ENCODE peak calls at places on chromosomes 3 and 15, in eight cellular contexts. One of them, this sample, is unnamed.

GRCh38 chr15:80550219-80550909 is 144.7 kb upstream of the ABHD17C start:
- DNase-seq in GM23248: peak; percentile 88
- DNase-seq in PC-9: peak; percentile 22
- DNase-seq in H7: no peak
- DNase-seq in naive thymus-derived CD4-positive, alpha-beta T cell: no peak
- DNase-seq in skeletal muscle cell: peak; percentile 86
- DNase-seq in tibial artery: no peak
- DNase-seq in lower leg skin: no peak
- DNase-seq in this sample: no peak

GRCh38 chr3:120144267-120144666 is 50.0 kb upstream of the GSK3B start:
- DNase-seq in GM23248: no peak
- DNase-seq in PC-9: peak; percentile 71
- DNase-seq in H7: no peak
- DNase-seq in naive thymus-derived CD4-positive, alpha-beta T cell: no peak
- DNase-seq in skeletal muscle cell: no peak
- DNase-seq in tibial artery: no peak
- DNase-seq in lower leg skin: no peak
- DNase-seq in this sample: no peak

GRCh38 chr15:57570994-57571393 is 20.7 kb upstream of the MYZAP start:
- DNase-seq in GM23248: peak; percentile 76
- DNase-seq in PC-9: peak; percentile 23
- DNase-seq in H7: no peak
- DNase-seq in naive thymus-derived CD4-positive, alpha-beta T cell: no peak
- DNase-seq in skeletal muscle cell: no peak
- DNase-seq in tibial artery: no peak
- DNase-seq in lower leg skin: no peak
- DNase-seq in this sample: no peak

GRCh38 chr15:78050441-78050809 is 27.1 kb downstream of the TBC1D2B start:
- DNase-seq in GM23248: peak; percentile 51
- DNase-seq in PC-9: no peak
- DNase-seq in H7: no peak
- DNase-seq in naive thymus-derived CD4-positive, alpha-beta T cell: no peak
- DNase-seq in skeletal muscle cell: no peak
- DNase-seq in tibial artery: no peak
- DNase-seq in lower leg skin: no peak
- DNase-seq in this sample: no peak

GRCh38 chr3:113329757-113330156 is 111.5 kb downstream of the CFAP44 start:
- DNase-seq in GM23248: no peak
- DNase-seq in PC-9: no peak
- DNase-seq in H7: no peak
- DNase-seq in naive thymus-derived CD4-positive, alpha-beta T cell: no peak
- DNase-seq in skeletal muscle cell: no peak
- DNase-seq in tibial artery: no peak
- DNase-seq in lower leg skin: no peak
- DNase-seq in this sample: no peak

GRCh38 chr15:41017051-41017735 is 63.9 kb downstream of the CHAC1 start:
- DNase-seq in GM23248: no peak
- DNase-seq in PC-9: no peak
- DNase-seq in H7: no peak
- DNase-seq in naive thymus-derived CD4-positive, alpha-beta T cell: no peak
- DNase-seq in skeletal muscle cell: no peak
- DNase-seq in tibial artery: no peak
- DNase-seq in lower leg skin: no peak
- DNase-seq in this sample: no peak

GRCh38 chr3:184341925-184342324 is 4.5 kb downstream of the FAM131A start:
- DNase-seq in GM23248: no peak
- DNase-seq in PC-9: peak; percentile 94
- DNase-seq in H7: no peak
- DNase-seq in naive thymus-derived CD4-positive, alpha-beta T cell: no peak
- DNase-seq in skeletal muscle cell: no peak
- DNase-seq in tibial artery: no peak
- DNase-seq in lower leg skin: no peak
- DNase-seq in this sample: peak; percentile 89

GRCh38 chr15:101185770-101186169 is 66.1 kb downstream of the CHSY1 start:
- DNase-seq in GM23248: no peak
- DNase-seq in PC-9: no peak
- DNase-seq in H7: peak; percentile 6
- DNase-seq in naive thymus-derived CD4-positive, alpha-beta T cell: no peak
- DNase-seq in skeletal muscle cell: no peak
- DNase-seq in tibial artery: no peak
- DNase-seq in lower leg skin: no peak
- DNase-seq in this sample: no peak

GRCh38 chr3:178880274-178880673 is 191.3 kb downstream of the ZMAT3 start:
- DNase-seq in GM23248: no peak
- DNase-seq in PC-9: no peak
- DNase-seq in H7: no peak
- DNase-seq in naive thymus-derived CD4-positive, alpha-beta T cell: no peak
- DNase-seq in skeletal muscle cell: no peak
- DNase-seq in tibial artery: no peak
- DNase-seq in lower leg skin: no peak
- DNase-seq in this sample: no peak

GRCh38 chr3:64178419-64178818 is 46.8 kb downstream of the PRICKLE2 start:
- DNase-seq in GM23248: no peak
- DNase-seq in PC-9: no peak
- DNase-seq in H7: no peak
- DNase-seq in naive thymus-derived CD4-positive, alpha-beta T cell: no peak
- DNase-seq in skeletal muscle cell: no peak
- DNase-seq in tibial artery: no peak
- DNase-seq in lower leg skin: no peak
- DNase-seq in this sample: no peak

GRCh38 chr3:132315851-132316250 is 1.4 kb upstream of the ACP3 start:
- DNase-seq in GM23248: peak; percentile 57
- DNase-seq in PC-9: no peak
- DNase-seq in H7: no peak
- DNase-seq in naive thymus-derived CD4-positive, alpha-beta T cell: no peak
- DNase-seq in skeletal muscle cell: no peak
- DNase-seq in tibial artery: no peak
- DNase-seq in lower leg skin: no peak
- DNase-seq in this sample: no peak

GRCh38 chr3:132311860-132312259 is 5.3 kb upstream of the ACP3 start:
- DNase-seq in GM23248: peak; percentile 49
- DNase-seq in PC-9: no peak
- DNase-seq in H7: no peak
- DNase-seq in naive thymus-derived CD4-positive, alpha-beta T cell: no peak
- DNase-seq in skeletal muscle cell: peak; percentile 56
- DNase-seq in tibial artery: no peak
- DNase-seq in lower leg skin: no peak
- DNase-seq in this sample: no peak

GRCh38 chr3:132321321-132321720 is 4.1 kb downstream of the ACP3 start:
- DNase-seq in GM23248: no peak
- DNase-seq in PC-9: no peak
- DNase-seq in H7: no peak
- DNase-seq in naive thymus-derived CD4-positive, alpha-beta T cell: no peak
- DNase-seq in skeletal muscle cell: no peak
- DNase-seq in tibial artery: no peak
- DNase-seq in lower leg skin: no peak
- DNase-seq in this sample: no peak

GRCh38 chr3:132318451-132318850 is 1.2 kb downstream of the ACP3 start:
- DNase-seq in GM23248: peak; percentile 59
- DNase-seq in PC-9: no peak
- DNase-seq in H7: no peak
- DNase-seq in naive thymus-derived CD4-positive, alpha-beta T cell: no peak
- DNase-seq in skeletal muscle cell: no peak
- DNase-seq in tibial artery: no peak
- DNase-seq in lower leg skin: no peak
- DNase-seq in this sample: no peak

GRCh38 chr3:132317229-132317948 is at the start of gene ACP3:
- DNase-seq in GM23248: peak; percentile 77
- DNase-seq in PC-9: peak; percentile 69
- DNase-seq in H7: peak; percentile 12
- DNase-seq in naive thymus-derived CD4-positive, alpha-beta T cell: no peak
- DNase-seq in skeletal muscle cell: peak; percentile 56
- DNase-seq in tibial artery: peak; percentile 69
- DNase-seq in lower leg skin: peak; percentile 37
- DNase-seq in this sample: peak; percentile 77
- H3K4me3 ChIP-seq in GM23248: peak within 1 kb of the TSS; percentile 54
- H3K4me3 ChIP-seq in PC-9: peak within 1 kb of the TSS; percentile 37
- H3K4me3 ChIP-seq in H7: no peak within 1 kb of the TSS
- H3K4me3 ChIP-seq in naive thymus-derived CD4-positive, alpha-beta T cell: no peak within 1 kb of the TSS
- H3K4me3 ChIP-seq in skeletal muscle cell: no peak within 1 kb of the TSS
- H3K4me3 ChIP-seq in tibial artery: no peak within 1 kb of the TSS
- H3K4me3 ChIP-seq in lower leg skin: no peak within 1 kb of the TSS
- H3K4me3 ChIP-seq in this sample: peak within 1 kb of the TSS; percentile 29

GRCh38 chr15:60390931-60391501 is 6.8 kb downstream of the ANXA2 start:
- DNase-seq in GM23248: peak; percentile 96
- DNase-seq in PC-9: peak; percentile 71
- DNase-seq in H7: no peak
- DNase-seq in naive thymus-derived CD4-positive, alpha-beta T cell: no peak
- DNase-seq in skeletal muscle cell: peak; percentile 66
- DNase-seq in tibial artery: peak; percentile 79
- DNase-seq in lower leg skin: no peak
- DNase-seq in this sample: peak; percentile 61
- H3K4me3 ChIP-seq in GM23248: peak overlapping the region; percentile 95
- H3K4me3 ChIP-seq in PC-9: no peak overlapping the region
- H3K4me3 ChIP-seq in H7: no peak overlapping the region
- H3K4me3 ChIP-seq in naive thymus-derived CD4-positive, alpha-beta T cell: no peak overlapping the region
- H3K4me3 ChIP-seq in skeletal muscle cell: peak overlapping the region; percentile 33
- H3K4me3 ChIP-seq in tibial artery: peak overlapping the region; percentile 1
- H3K4me3 ChIP-seq in lower leg skin: no peak overlapping the region
- H3K4me3 ChIP-seq in this sample: peak overlapping the region; percentile 8

GRCh38 chr3:62319570-62320243 is 53.6 kb downstream of the FEZF2 start:
- DNase-seq in GM23248: no peak
- DNase-seq in PC-9: no peak
- DNase-seq in H7: no peak
- DNase-seq in naive thymus-derived CD4-positive, alpha-beta T cell: no peak
- DNase-seq in skeletal muscle cell: no peak
- DNase-seq in tibial artery: no peak
- DNase-seq in lower leg skin: no peak
- DNase-seq in this sample: no peak
- H3K4me3 ChIP-seq in GM23248: peak overlapping the region; percentile 81
- H3K4me3 ChIP-seq in PC-9: peak overlapping the region; percentile 90
- H3K4me3 ChIP-seq in H7: no peak overlapping the region
- H3K4me3 ChIP-seq in naive thymus-derived CD4-positive, alpha-beta T cell: peak overlapping the region; percentile 51
- H3K4me3 ChIP-seq in skeletal muscle cell: peak overlapping the region; percentile 75
- H3K4me3 ChIP-seq in tibial artery: peak overlapping the region; percentile 56
- H3K4me3 ChIP-seq in lower leg skin: no peak overlapping the region
- H3K4me3 ChIP-seq in this sample: peak overlapping the region; percentile 46

GRCh38 chr15:65981837-65982696 is 112.8 kb downstream of the RAB11A start:
- DNase-seq in GM23248: no peak
- DNase-seq in PC-9: peak; percentile 51
- DNase-seq in H7: peak; percentile 98
- DNase-seq in naive thymus-derived CD4-positive, alpha-beta T cell: peak; percentile 70
- DNase-seq in skeletal muscle cell: no peak
- DNase-seq in tibial artery: no peak
- DNase-seq in lower leg skin: no peak
- DNase-seq in this sample: peak; percentile 56
- H3K4me3 ChIP-seq in GM23248: no peak overlapping the region
- H3K4me3 ChIP-seq in PC-9: no peak overlapping the region
- H3K4me3 ChIP-seq in H7: peak overlapping the region; percentile 68
- H3K4me3 ChIP-seq in naive thymus-derived CD4-positive, alpha-beta T cell: peak overlapping the region; percentile 53
- H3K4me3 ChIP-seq in skeletal muscle cell: no peak overlapping the region
- H3K4me3 ChIP-seq in tibial artery: no peak overlapping the region
- H3K4me3 ChIP-seq in lower leg skin: no peak overlapping the region
- H3K4me3 ChIP-seq in this sample: no peak overlapping the region

DNA sequence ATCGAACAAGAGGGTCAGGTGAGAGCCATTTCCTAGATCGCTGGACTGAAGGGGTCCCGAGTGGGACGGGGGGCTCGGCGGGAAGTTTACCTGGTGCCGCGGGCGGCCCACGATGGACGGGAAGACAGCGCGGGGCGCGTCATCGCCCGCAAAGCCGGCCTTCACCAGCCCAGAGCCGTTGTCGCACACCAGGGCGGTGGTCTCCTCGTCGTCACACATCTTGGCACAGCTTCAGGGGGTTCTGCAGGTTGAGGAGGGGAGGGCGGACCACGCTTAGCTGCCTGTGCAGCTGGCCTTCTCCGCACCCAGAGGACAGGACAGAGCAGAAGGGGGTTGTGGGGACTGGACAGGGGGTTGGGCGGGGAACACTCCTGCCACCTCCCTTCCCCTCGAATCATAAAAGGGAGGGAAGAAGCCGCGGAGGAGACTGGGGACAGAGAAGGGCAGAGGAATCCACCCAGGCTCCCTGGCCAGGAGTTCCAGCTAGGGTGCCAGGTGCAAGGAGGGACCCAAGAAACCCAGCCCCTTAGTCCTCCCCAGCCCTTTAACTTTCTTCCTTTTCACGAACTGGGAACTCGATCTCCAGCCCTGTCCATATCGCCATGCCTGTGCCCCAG is 651 bp downstream of the ACTC1 start:
- DNase-seq in GM23248: no peak
- DNase-seq in PC-9: no peak
- DNase-seq in H7: peak; percentile 60
- DNase-seq in naive thymus-derived CD4-positive, alpha-beta T cell: no peak
- DNase-seq in skeletal muscle cell: no peak
- DNase-seq in tibial artery: no peak
- DNase-seq in lower leg skin: no peak
- DNase-seq in this sample: no peak
- H3K4me3 ChIP-seq in GM23248: peak overlapping the region; percentile 62
- H3K4me3 ChIP-seq in PC-9: no peak overlapping the region
- H3K4me3 ChIP-seq in H7: peak overlapping the region; percentile 37
- H3K4me3 ChIP-seq in naive thymus-derived CD4-positive, alpha-beta T cell: no peak overlapping the region
- H3K4me3 ChIP-seq in skeletal muscle cell: peak overlapping the region; percentile 49
- H3K4me3 ChIP-seq in tibial artery: peak overlapping the region; percentile 42
- H3K4me3 ChIP-seq in lower leg skin: no peak overlapping the region
- H3K4me3 ChIP-seq in this sample: no peak overlapping the region

GRCh38 chr3:155084567-155084966 is 4.4 kb downstream of the MME start:
- DNase-seq in GM23248: no peak
- DNase-seq in PC-9: no peak
- DNase-seq in H7: no peak
- DNase-seq in naive thymus-derived CD4-positive, alpha-beta T cell: no peak
- DNase-seq in skeletal muscle cell: no peak
- DNase-seq in tibial artery: no peak
- DNase-seq in lower leg skin: no peak
- DNase-seq in this sample: no peak
- H3K4me3 ChIP-seq in GM23248: no peak overlapping the region
- H3K4me3 ChIP-seq in PC-9: no peak overlapping the region
- H3K4me3 ChIP-seq in H7: no peak overlapping the region
- H3K4me3 ChIP-seq in naive thymus-derived CD4-positive, alpha-beta T cell: no peak overlapping the region
- H3K4me3 ChIP-seq in skeletal muscle cell: no peak overlapping the region
- H3K4me3 ChIP-seq in tibial artery: no peak overlapping the region
- H3K4me3 ChIP-seq in lower leg skin: no peak overlapping the region
- H3K4me3 ChIP-seq in this sample: no peak overlapping the region

GRCh38 chr3:31710123-31710841 is 177.6 kb downstream of the STT3B start:
- DNase-seq in GM23248: no peak
- DNase-seq in PC-9: no peak
- DNase-seq in H7: no peak
- DNase-seq in naive thymus-derived CD4-positive, alpha-beta T cell: no peak
- DNase-seq in skeletal muscle cell: no peak
- DNase-seq in tibial artery: no peak
- DNase-seq in lower leg skin: no peak
- DNase-seq in this sample: peak; percentile 49
- H3K4me3 ChIP-seq in GM23248: no peak overlapping the region
- H3K4me3 ChIP-seq in PC-9: no peak overlapping the region
- H3K4me3 ChIP-seq in H7: no peak overlapping the region
- H3K4me3 ChIP-seq in naive thymus-derived CD4-positive, alpha-beta T cell: no peak overlapping the region
- H3K4me3 ChIP-seq in skeletal muscle cell: no peak overlapping the region
- H3K4me3 ChIP-seq in tibial artery: no peak overlapping the region
- H3K4me3 ChIP-seq in lower leg skin: no peak overlapping the region
- H3K4me3 ChIP-seq in this sample: no peak overlapping the region

This sample was measured in left lung.